ENCODE peak calls at places on chromosomes 12 and 14, in six cellular contexts. One of them, this sample, is unnamed.

GRCh38 chr12:47977046-47977771 is 13.8 kb downstream of the TMEM106C start:
- DNase-seq in HepG2: no peak
- DNase-seq in IMR-90: no peak
- DNase-seq in GM12878: no peak
- DNase-seq in SK-N-SH: no peak
- DNase-seq in K562: no peak
- DNase-seq in this sample: no peak

GRCh38 chr14:91282954-91283645 is 38.6 kb upstream of the GPR68 start:
- DNase-seq in HepG2: no peak
- DNase-seq in IMR-90: no peak
- DNase-seq in GM12878: no peak
- DNase-seq in SK-N-SH: no peak
- DNase-seq in K562: no peak
- DNase-seq in this sample: no peak

GRCh38 chr12:93116632-93117031 is 187.5 kb upstream of the EEA1 start:
- DNase-seq in HepG2: no peak
- DNase-seq in IMR-90: no peak
- DNase-seq in GM12878: no peak
- DNase-seq in SK-N-SH: no peak
- DNase-seq in K562: no peak
- DNase-seq in this sample: no peak

GRCh38 chr14:74516451-74517155 is 23.0 kb downstream of the ISCA2 start:
- DNase-seq in HepG2: peak; percentile 65
- DNase-seq in IMR-90: peak; percentile 25
- DNase-seq in GM12878: no peak
- DNase-seq in SK-N-SH: no peak
- DNase-seq in K562: peak; percentile 19
- DNase-seq in this sample: peak; percentile 24

GRCh38 chr12:53190108-53190729 is 9.5 kb upstream of the CSAD start:
- DNase-seq in HepG2: peak; percentile 49
- DNase-seq in IMR-90: peak; percentile 59
- DNase-seq in GM12878: no peak
- DNase-seq in SK-N-SH: peak; percentile 79
- DNase-seq in K562: peak; percentile 78
- DNase-seq in this sample: peak; percentile 87

GRCh38 chr14:81655423-81656314 is 122.0 kb upstream of the SEL1L start:
- DNase-seq in HepG2: peak; percentile 50
- DNase-seq in IMR-90: no peak
- DNase-seq in GM12878: no peak
- DNase-seq in SK-N-SH: no peak
- DNase-seq in K562: peak; percentile 6
- DNase-seq in this sample: no peak

GRCh38 chr14:61860294-61860918 is 98.2 kb downstream of the SNAPC1 start:
- DNase-seq in HepG2: peak; percentile 34
- DNase-seq in IMR-90: peak; percentile 42
- DNase-seq in GM12878: peak; percentile 44
- DNase-seq in SK-N-SH: peak; percentile 65
- DNase-seq in K562: peak; percentile 37
- DNase-seq in this sample: peak; percentile 63

GRCh38 chr14:72800296-72800695 is 93.6 kb downstream of the DPF3 start:
- DNase-seq in HepG2: no peak
- DNase-seq in IMR-90: no peak
- DNase-seq in GM12878: no peak
- DNase-seq in SK-N-SH: no peak
- DNase-seq in K562: no peak
- DNase-seq in this sample: no peak

GRCh38 chr12:51397670-51398069 is 6.5 kb upstream of the GALNT6 start:
- DNase-seq in HepG2: no peak
- DNase-seq in IMR-90: no peak
- DNase-seq in GM12878: no peak
- DNase-seq in SK-N-SH: no peak
- DNase-seq in K562: no peak
- DNase-seq in this sample: no peak

GRCh38 chr12:90978117-90978770 is 23.3 kb upstream of the CCER1 start:
- DNase-seq in HepG2: peak; percentile 16
- DNase-seq in IMR-90: peak; percentile 79
- DNase-seq in GM12878: peak; percentile 11
- DNase-seq in SK-N-SH: peak; percentile 32
- DNase-seq in K562: peak; percentile 14
- DNase-seq in this sample: peak; percentile 66

GRCh38 chr12:91349451-91349850 is 166.8 kb upstream of the DCN start:
- DNase-seq in HepG2: no peak
- DNase-seq in IMR-90: peak; percentile 49
- DNase-seq in GM12878: no peak
- DNase-seq in SK-N-SH: no peak
- DNase-seq in K562: no peak
- DNase-seq in this sample: no peak

GRCh38 chr12:6038160-6038559 is 86.3 kb downstream of the VWF start:
- DNase-seq in HepG2: peak; percentile 83
- DNase-seq in IMR-90: peak; percentile 76
- DNase-seq in GM12878: no peak
- DNase-seq in SK-N-SH: peak; percentile 60
- DNase-seq in K562: peak; percentile 70
- DNase-seq in this sample: peak; percentile 93

GRCh38 chr14:104037903-104038302 is 47.6 kb upstream of the ASPG start:
- DNase-seq in HepG2: no peak
- DNase-seq in IMR-90: no peak
- DNase-seq in GM12878: no peak
- DNase-seq in SK-N-SH: no peak
- DNase-seq in K562: no peak
- DNase-seq in this sample: no peak

GRCh38 chr14:31164115-31164514 is 43.5 kb downstream of the HECTD1 start:
- DNase-seq in HepG2: peak; percentile 62
- DNase-seq in IMR-90: no peak
- DNase-seq in GM12878: no peak
- DNase-seq in SK-N-SH: no peak
- DNase-seq in K562: no peak
- DNase-seq in this sample: no peak

GRCh38 chr14:50087350-50088116 is 28.8 kb downstream of the VCPKMT start:
- DNase-seq in HepG2: no peak
- DNase-seq in IMR-90: no peak
- DNase-seq in GM12878: no peak
- DNase-seq in SK-N-SH: no peak
- DNase-seq in K562: peak; percentile 23
- DNase-seq in this sample: no peak

GRCh38 chr14:50083467-50084337 is 32.7 kb downstream of the VCPKMT start:
- DNase-seq in HepG2: no peak
- DNase-seq in IMR-90: peak; percentile 75
- DNase-seq in GM12878: no peak
- DNase-seq in SK-N-SH: no peak
- DNase-seq in K562: no peak
- DNase-seq in this sample: no peak

GRCh38 chr14:50086316-50086700 is 30.1 kb downstream of the VCPKMT start:
- DNase-seq in HepG2: no peak
- DNase-seq in IMR-90: no peak
- DNase-seq in GM12878: no peak
- DNase-seq in SK-N-SH: no peak
- DNase-seq in K562: no peak
- DNase-seq in this sample: no peak

GRCh38 chr14:50084666-50085065 is 31.7 kb downstream of the VCPKMT start:
- DNase-seq in HepG2: no peak
- DNase-seq in IMR-90: no peak
- DNase-seq in GM12878: no peak
- DNase-seq in SK-N-SH: no peak
- DNase-seq in K562: no peak
- DNase-seq in this sample: no peak

DNA sequence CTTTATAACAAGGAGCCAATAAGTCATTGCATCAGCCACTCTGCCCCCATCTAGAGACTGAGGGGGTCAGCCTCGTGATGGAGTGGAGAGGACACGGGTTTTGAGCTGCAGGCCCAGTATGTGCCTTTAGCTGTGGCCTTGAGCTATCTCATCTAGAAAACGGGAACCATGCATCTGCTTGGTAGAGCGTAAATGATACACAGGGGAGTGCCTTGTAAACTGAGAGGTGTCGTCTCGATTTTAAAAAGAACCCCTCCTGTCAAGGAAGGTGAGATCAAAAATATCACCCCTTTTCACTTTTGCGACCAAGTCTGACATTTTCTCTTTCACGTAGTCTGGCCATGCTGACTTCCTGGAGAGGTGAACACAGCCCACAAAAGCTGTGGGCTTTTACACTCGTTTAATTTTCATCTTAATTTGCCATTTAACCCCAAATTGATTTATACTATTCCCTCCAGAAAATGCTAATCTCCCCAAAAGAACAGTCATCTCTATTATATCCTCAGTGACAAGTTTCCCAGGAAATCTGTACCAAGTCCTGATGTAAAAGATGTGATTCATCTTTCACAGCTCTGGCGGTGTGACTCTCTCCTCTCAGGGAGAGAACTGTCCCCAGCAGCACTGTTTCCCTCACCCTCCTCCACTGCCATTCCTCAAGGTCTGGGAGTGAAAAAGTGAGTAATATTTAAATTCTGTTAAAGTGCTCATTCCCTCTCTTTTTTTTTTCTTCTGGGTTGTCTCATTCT is 30.6 kb downstream of the VCPKMT start:
- DNase-seq in HepG2: no peak
- DNase-seq in IMR-90: peak; percentile 77
- DNase-seq in GM12878: peak; percentile 95
- DNase-seq in SK-N-SH: no peak
- DNase-seq in K562: no peak
- DNase-seq in this sample: no peak
- TF ChIP-seq RFX5 in HepG2: no peak
- TF ChIP-seq RFX5 in IMR-90: no peak
- TF ChIP-seq RFX5 in GM12878: peak; percentile 15
- TF ChIP-seq RFX5 in SK-N-SH: no peak
- TF ChIP-seq RFX5 in K562: no peak
- TF ChIP-seq RFX5 in this sample: no peak

GRCh38 chr12:42749239-42749638 is 159.7 kb upstream of the PRICKLE1 start:
- DNase-seq in HepG2: no peak
- DNase-seq in IMR-90: no peak
- DNase-seq in GM12878: no peak
- DNase-seq in SK-N-SH: no peak
- DNase-seq in K562: no peak
- DNase-seq in this sample: no peak

GRCh38 chr12:42744539-42745156 is 155.1 kb upstream of the PRICKLE1 start:
- DNase-seq in HepG2: no peak
- DNase-seq in IMR-90: no peak
- DNase-seq in GM12878: no peak
- DNase-seq in SK-N-SH: no peak
- DNase-seq in K562: no peak
- DNase-seq in this sample: peak; percentile 8

DNA sequence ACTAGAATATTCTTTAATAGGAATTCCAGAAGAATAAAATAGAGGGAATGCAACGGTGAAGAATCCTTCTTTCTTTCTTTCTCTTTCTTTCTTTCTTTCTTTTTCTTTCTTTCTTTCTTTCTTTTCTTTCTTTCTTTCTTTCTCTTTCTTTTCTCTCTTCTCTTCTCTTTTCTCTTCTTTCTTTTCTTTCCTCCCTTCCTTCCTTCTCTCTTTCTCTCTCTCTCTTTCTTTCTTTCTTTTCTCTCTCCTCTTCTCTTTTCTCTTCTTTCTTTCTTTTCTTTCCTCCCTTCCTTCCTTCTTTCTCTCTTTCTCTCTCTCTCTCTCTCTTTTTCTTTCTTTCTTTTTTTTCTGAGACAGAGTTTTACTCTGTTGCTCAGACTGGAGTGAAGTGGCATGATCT is 160.8 kb upstream of the PRICKLE1 start:
- DNase-seq in HepG2: no peak
- DNase-seq in IMR-90: no peak
- DNase-seq in GM12878: no peak
- DNase-seq in SK-N-SH: no peak
- DNase-seq in K562: no peak
- DNase-seq in this sample: no peak
- TF ChIP-seq RFX5 in HepG2: no peak
- TF ChIP-seq RFX5 in IMR-90: no peak
- TF ChIP-seq RFX5 in GM12878: no peak
- TF ChIP-seq RFX5 in SK-N-SH: no peak
- TF ChIP-seq RFX5 in K562: no peak
- TF ChIP-seq RFX5 in this sample: no peak

GRCh38 chr12:59808317-59808910 is 212.6 kb downstream of the SLC16A7 start:
- DNase-seq in HepG2: peak; percentile 11
- DNase-seq in IMR-90: peak; percentile 41
- DNase-seq in GM12878: no peak
- DNase-seq in SK-N-SH: peak; percentile 43
- DNase-seq in K562: no peak
- DNase-seq in this sample: peak; percentile 2
- TF ChIP-seq RFX5 in HepG2: no peak
- TF ChIP-seq RFX5 in IMR-90: no peak
- TF ChIP-seq RFX5 in GM12878: no peak
- TF ChIP-seq RFX5 in SK-N-SH: no peak
- TF ChIP-seq RFX5 in K562: no peak
- TF ChIP-seq RFX5 in this sample: no peak

GRCh38 chr12:916240-916639 is 33.3 kb downstream of the RAD52 start:
- DNase-seq in HepG2: no peak
- DNase-seq in IMR-90: no peak
- DNase-seq in GM12878: no peak
- DNase-seq in SK-N-SH: no peak
- DNase-seq in K562: no peak
- DNase-seq in this sample: no peak
- TF ChIP-seq RFX5 in HepG2: no peak
- TF ChIP-seq RFX5 in IMR-90: no peak
- TF ChIP-seq RFX5 in GM12878: no peak
- TF ChIP-seq RFX5 in SK-N-SH: no peak
- TF ChIP-seq RFX5 in K562: no peak
- TF ChIP-seq RFX5 in this sample: no peak

GRCh38 chr12:108120863-108121165 is 8.3 kb upstream of the WSCD2 start:
- DNase-seq in HepG2: no peak
- DNase-seq in IMR-90: no peak
- DNase-seq in GM12878: no peak
- DNase-seq in SK-N-SH: no peak
- DNase-seq in K562: no peak
- DNase-seq in this sample: no peak
- TF ChIP-seq RFX5 in HepG2: no peak
- TF ChIP-seq RFX5 in IMR-90: no peak
- TF ChIP-seq RFX5 in GM12878: no peak
- TF ChIP-seq RFX5 in SK-N-SH: no peak
- TF ChIP-seq RFX5 in K562: no peak
- TF ChIP-seq RFX5 in this sample: no peak

GRCh38 chr14:102909462-102909861 is 13.0 kb upstream of the AMN start:
- DNase-seq in HepG2: no peak
- DNase-seq in IMR-90: no peak
- DNase-seq in GM12878: no peak
- DNase-seq in SK-N-SH: peak; percentile 28
- DNase-seq in K562: no peak
- DNase-seq in this sample: no peak
- TF ChIP-seq RFX5 in HepG2: no peak
- TF ChIP-seq RFX5 in IMR-90: no peak
- TF ChIP-seq RFX5 in GM12878: no peak
- TF ChIP-seq RFX5 in SK-N-SH: no peak
- TF ChIP-seq RFX5 in K562: no peak
- TF ChIP-seq RFX5 in this sample: no peak

This sample was measured in A549.